ENCODE peak calls at places on chromosome 1, in seven cellular contexts. G is stimulated activated CD4-positive, alpha-beta T cell treated with anti-CD3 and anti-CD28 coated beads, Interleukin-1b, Interleukin-23, amount 100 ng/mL, for 24 hours; M is T-helper 2 cell; Q is NCI-H1092 treated with DMSO at 0.1 percent for 48 hours; B is CD8-positive, alpha-beta T cell; Z is type B pancreatic cell; O is NCI-H1694. P is an unnamed sample.

GRCh38 chr1:86913399-86913895 is 479 bp downstream of the SELENOF start:
- DNase-seq in O (no peak), Z (no peak), B (peak), M (no peak), G (peak), Q (peak), P (no peak)

GRCh38 chr1:245869847-245870246 is 637.2 kb downstream of the SMYD3 start:
- DNase-seq in M (no peak), Q (no peak), B (no peak), Z (no peak), O (no peak), G (no peak), P (no peak)

GRCh38 chr1:199684686-199685273 is 342.7 kb upstream of the NR5A2 start:
- DNase-seq in O (peak), G (no peak), Z (no peak), B (no peak), M (no peak), Q (peak), P (no peak)

GRCh38 chr1:118989006-118989736 is 1.0 kb upstream of the TBX15 start:
- DNase-seq in M (no peak), B (no peak), Z (no peak), G (no peak), O (no peak), Q (no peak), P (no peak)

GRCh38 chr1:56502700-56503245 is 76.6 kb downstream of the PLPP3 start:
- DNase-seq in Z (peak), B (no peak), G (no peak), Q (no peak), O (no peak), M (no peak), P (no peak)

GRCh38 chr1:31815307-31815645 is 546 bp downstream of the SPOCD1 start:
- DNase-seq in B (no peak), Z (no peak), G (no peak), O (no peak), M (no peak), Q (no peak), P (no peak)

GRCh38 chr1:207925210-207925609 is 14.3 kb upstream of the CD34 start:
- DNase-seq in Q (no peak), Z (no peak), M (no peak), G (no peak), B (no peak), O (no peak), P (no peak)

GRCh38 chr1:6785721-6786505 is 659 bp downstream of the CAMTA1 start:
- DNase-seq in Q (peak), Z (peak), M (peak), O (no peak), B (peak), G (no peak), P (no peak)

GRCh38 chr1:92291372-92291999 is 7.3 kb downstream of the GLMN start:
- DNase-seq in Z (no peak), O (peak), M (no peak), Q (peak), G (no peak), B (no peak), P (no peak)

GRCh38 chr1:89705901-89706699 is 73.2 kb downstream of the LRRC8C start:
- DNase-seq in O (no peak), G (no peak), Z (no peak), Q (no peak), M (no peak), B (no peak), P (no peak)

GRCh38 chr1:118960567-118961136 is 27.5 kb downstream of the TBX15 start:
- DNase-seq in O (no peak), M (no peak), B (no peak), Z (no peak), Q (no peak), G (no peak), P (no peak)

GRCh38 chr1:214461305-214461704 is 90.1 kb downstream of the PTPN14 start:
- DNase-seq in M (no peak), B (no peak), Z (no peak), Q (no peak), O (no peak), G (no peak), P (no peak)

GRCh38 chr1:22412932-22413727 is 38.5 kb upstream of the ZBTB40 start:
- DNase-seq in O (no peak), Q (no peak), G (no peak), M (no peak), B (no peak), Z (no peak), P (no peak)

GRCh38 chr1:190583862-190584261 is 106.2 kb upstream of the BRINP3 start:
- DNase-seq in M (no peak), Z (no peak), O (no peak), G (no peak), B (no peak), Q (no peak), P (no peak)

GRCh38 chr1:117146570-117147340 is 25.2 kb upstream of the TRIM45 start:
- DNase-seq in M (no peak), B (no peak), G (no peak), O (no peak), Z (no peak), Q (peak), P (no peak)

GRCh38 chr1:59046730-59047157 is 250.2 kb upstream of the FGGY start:
- DNase-seq in M (no peak), Q (no peak), O (no peak), Z (no peak), G (no peak), B (peak), P (no peak)

GRCh38 chr1:151193856-151194255 is 3.9 kb upstream of the VPS72 start:
- DNase-seq in Z (no peak), M (no peak), B (no peak), G (no peak), Q (no peak), O (no peak), P (no peak)

GRCh38 chr1:16068356-16069270 is 4.8 kb downstream of the FAM131C start:
- DNase-seq in Z (no peak), O (no peak), B (no peak), G (no peak), Q (peak), M (no peak), P (no peak)

GRCh38 chr1:110492573-110492972 is 26.4 kb downstream of the KCNA10 start:
- DNase-seq in G (no peak), Q (no peak), B (no peak), Z (no peak), O (no peak), M (no peak), P (no peak)

GRCh38 chr1:151992345-151993083 is 1.1 kb downstream of the S100A10 start:
- DNase-seq in Z (no peak), Q (no peak), M (no peak), G (no peak), B (peak), O (no peak), P (peak)

GRCh38 chr1:241716915-241717651 is 65.0 kb downstream of the WDR64 start:
- DNase-seq in B (peak), G (no peak), Z (no peak), M (no peak), O (no peak), Q (no peak), P (no peak)

GRCh38 chr1:155648207-155649147 is 38.5 kb downstream of the MSTO1 start:
- DNase-seq in O (no peak), Z (no peak), B (no peak), G (no peak), M (no peak), Q (no peak), P (no peak)

GRCh38 chr1:204684551-204685235 is 845 bp downstream of the LRRN2 start:
- DNase-seq in Q (peak), G (no peak), O (no peak), Z (no peak), M (no peak), B (no peak), P (no peak)